ENCODE peak calls at places on chromosomes 2 and 18, in five cellular contexts. L is foreskin fibroblast, K is PC-3, D is hepatocyte, C is lower lobe of right lung. P is an unnamed sample.

GRCh38 chr2:37753758-37754157 is 82.3 kb upstream of the CDC42EP3 start:
- DNase-seq in L (no peak), K (no peak), D (no peak), C (no peak), P (no peak)

GRCh38 chr2:237864940-237865622 is 5.7 kb downstream of the RAMP1 start:
- DNase-seq in L (no peak), K (peak), D (peak), C (no peak), P (peak)

GRCh38 chr18:12836551-12836950 is 47.5 kb downstream of the PTPN2 start:
- DNase-seq in L (no peak), K (no peak), D (no peak), C (no peak), P (no peak)

GRCh38 chr18:62331581-62332436 is 6.7 kb downstream of the TNFRSF11A start:
- DNase-seq in L (no peak), K (peak), D (no peak), C (no peak), P (no peak)

GRCh38 chr2:82690757-82691411 is 1768.2 kb downstream of the SUCLG1 start:
- DNase-seq in L (no peak), K (no peak), D (no peak), C (no peak), P (no peak)

GRCh38 chr2:30252723-30253688 is 21.7 kb downstream of the LBH start:
- DNase-seq in L (peak), K (peak), D (peak), C (no peak), P (no peak)

GRCh38 chr2:8162602-8163001 is 519.3 kb upstream of the ID2 start:
- DNase-seq in L (no peak), K (no peak), D (no peak), C (no peak), P (no peak)

GRCh38 chr2:237520290-237520689 is 33.2 kb downstream of the MLPH start:
- DNase-seq in L (no peak), K (no peak), D (peak), C (no peak), P (no peak)

GRCh38 chr18:54215069-54215468 is 9.4 kb downstream of the MBD2 start:
- DNase-seq in L (no peak), K (no peak), D (no peak), C (no peak), P (no peak)

GRCh38 chr2:114709936-114710850 is 267.8 kb downstream of the DPP10 start:
- DNase-seq in L (no peak), K (no peak), D (no peak), C (no peak), P (peak)

GRCh38 chr2:8312861-8313768 is 368.7 kb upstream of the ID2 start:
- DNase-seq in L (no peak), K (peak), D (peak), C (no peak), P (no peak)

GRCh38 chr2:28338046-28338753 is 54.5 kb upstream of the FOSL2 start:
- DNase-seq in L (peak), K (no peak), D (peak), C (no peak), P (no peak)

GRCh38 chr2:10835052-10835970 is 22.7 kb upstream of the PDIA6 start:
- DNase-seq in L (no peak), K (peak), D (peak), C (peak), P (peak)

GRCh38 chr2:221501883-221502269 is 70.2 kb downstream of the EPHA4 start:
- DNase-seq in L (no peak), K (no peak), D (no peak), C (no peak), P (no peak)

GRCh38 chr2:221501210-221501882 is 70.8 kb downstream of the EPHA4 start:
- DNase-seq in L (peak), K (no peak), D (no peak), C (no peak), P (no peak)

GRCh38 chr2:221503965-221504364 is 68.1 kb downstream of the EPHA4 start:
- DNase-seq in L (no peak), K (no peak), D (no peak), C (no peak), P (no peak)

GRCh38 chr2:221500501-221501209 is 71.4 kb downstream of the EPHA4 start:
- DNase-seq in L (no peak), K (no peak), D (no peak), C (no peak), P (no peak)

GRCh38 chr2:221502270-221502973 is 69.7 kb downstream of the EPHA4 start:
- DNase-seq in L (peak), K (peak), D (no peak), C (no peak), P (no peak)
- H3K4me3 ChIP-seq in L (no peak), K (no peak), D (no peak), C (no peak), P (no peak)

GRCh38 chr2:111244864-111245263 is 124.2 kb downstream of the BCL2L11 start:
- DNase-seq in L (no peak), K (no peak), D (no peak), C (no peak), P (no peak)
- H3K4me3 ChIP-seq in L (no peak), K (no peak), D (no peak), C (no peak), P (no peak)

GRCh38 chr2:215019085-215019484 is 119.3 kb downstream of the ABCA12 start:
- DNase-seq in L (no peak), K (no peak), D (no peak), C (no peak), P (no peak)

GRCh38 chr2:215020283-215020682 is 118.1 kb downstream of the ABCA12 start:
- DNase-seq in L (no peak), K (no peak), D (no peak), C (no peak), P (no peak)

GRCh38 chr2:215022418-215022817 is 116.0 kb downstream of the ABCA12 start:
- DNase-seq in L (no peak), K (peak), D (no peak), C (no peak), P (no peak)

GRCh38 chr2:215015421-215015820 is 123.0 kb downstream of the ABCA12 start:
- DNase-seq in L (no peak), K (peak), D (no peak), C (no peak), P (no peak)

DNA sequence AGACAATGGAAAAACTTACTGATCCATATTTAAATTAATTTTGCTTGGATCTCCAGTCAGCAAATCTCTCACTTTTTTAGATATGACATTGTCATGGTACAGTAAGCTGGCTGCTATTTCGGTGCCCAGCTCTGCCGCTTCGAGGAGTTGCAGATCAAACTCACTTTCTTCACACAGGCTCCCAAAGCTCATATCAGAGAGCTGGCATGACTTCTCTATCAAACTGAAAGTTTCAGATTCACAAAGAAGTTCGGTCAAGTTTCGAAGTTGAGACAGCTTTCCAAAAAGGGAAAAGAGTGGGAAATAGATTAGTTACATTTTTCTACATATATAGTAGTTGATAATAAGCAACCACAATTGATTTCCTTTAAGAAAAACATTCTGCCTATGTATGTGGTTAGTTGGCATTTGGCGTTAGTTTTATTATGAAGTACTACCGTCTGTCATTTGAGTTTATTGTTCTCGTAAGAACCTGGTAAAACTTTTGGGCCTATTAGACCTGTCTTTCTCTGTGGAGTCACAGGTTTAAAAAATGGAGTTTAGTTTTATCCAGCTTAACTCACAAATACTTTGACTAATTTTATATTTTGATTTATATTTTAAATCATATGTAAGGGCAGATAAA is 118.8 kb downstream of the ABCA12 start:
- DNase-seq in L (no peak), K (no peak), D (no peak), C (no peak), P (no peak)
- H3K4me3 ChIP-seq in L (no peak), K (no peak), D (no peak), C (no peak), P (no peak)

GRCh38 chr2:100881629-100882028 is 61.7 kb downstream of the NPAS2 start:
- DNase-seq in L (no peak), K (no peak), D (no peak), C (no peak), P (no peak)

GRCh38 chr2:100878000-100878786 is 58.3 kb downstream of the NPAS2 start:
- DNase-seq in L (no peak), K (no peak), D (no peak), C (no peak), P (no peak)

GRCh38 chr2:100877555-100877954 is 57.6 kb downstream of the NPAS2 start:
- DNase-seq in L (peak), K (no peak), D (no peak), C (no peak), P (no peak)

GRCh38 chr2:100880730-100881129 is 60.8 kb downstream of the NPAS2 start:
- DNase-seq in L (no peak), K (no peak), D (no peak), C (no peak), P (no peak)

GRCh38 chr2:100879296-100879695 is 59.4 kb downstream of the NPAS2 start:
- DNase-seq in L (no peak), K (no peak), D (no peak), C (no peak), P (no peak)
- H3K4me3 ChIP-seq in L (no peak), K (no peak), D (no peak), C (no peak), P (no peak)

GRCh38 chr2:189210250-189211075 is 30.9 kb upstream of the COL5A2 start:
- DNase-seq in L (peak), K (peak), D (peak), C (no peak), P (no peak)
- H3K4me3 ChIP-seq in L (peak), K (peak), D (no peak), C (no peak), P (no peak)

GRCh38 chr2:96099861-96100798 is 16.2 kb downstream of the ADRA2B start:
- DNase-seq in L (no peak), K (no peak), D (no peak), C (peak), P (peak)
- H3K4me3 ChIP-seq in L (no peak), K (no peak), D (no peak), C (no peak), P (no peak)

GRCh38 chr2:54396798-54397197 is 59.3 kb upstream of the SPTBN1 start:
- DNase-seq in L (no peak), K (no peak), D (no peak), C (no peak), P (no peak)
- H3K4me3 ChIP-seq in L (no peak), K (no peak), D (no peak), C (no peak), P (no peak)

GRCh38 chr2:70473101-70473722 is 80.4 kb downstream of the TGFA start:
- DNase-seq in L (no peak), K (no peak), D (no peak), C (no peak), P (no peak)

GRCh38 chr2:70472256-70472905 is 81.2 kb downstream of the TGFA start:
- DNase-seq in L (no peak), K (no peak), D (no peak), C (peak), P (no peak)

GRCh38 chr2:70469435-70469834 is 84.2 kb downstream of the TGFA start:
- DNase-seq in L (no peak), K (no peak), D (no peak), C (no peak), P (no peak)

GRCh38 chr2:70469961-70470360 is 83.7 kb downstream of the TGFA start:
- DNase-seq in L (no peak), K (no peak), D (no peak), C (no peak), P (no peak)

GRCh38 chr2:70471129-70471528 is 82.5 kb downstream of the TGFA start:
- DNase-seq in L (no peak), K (peak), D (no peak), C (no peak), P (no peak)
- H3K4me3 ChIP-seq in L (no peak), K (no peak), D (no peak), C (no peak), P (no peak)

GRCh38 chr2:128306081-128306930 is 12.4 kb downstream of the HS6ST1 start:
- DNase-seq in L (peak), K (peak), D (peak), C (peak), P (peak)

GRCh38 chr2:128305555-128306080 is 13.1 kb downstream of the HS6ST1 start:
- DNase-seq in L (no peak), K (peak), D (no peak), C (peak), P (no peak)

GRCh38 chr2:128303911-128304310 is 14.8 kb downstream of the HS6ST1 start:
- DNase-seq in L (no peak), K (no peak), D (no peak), C (no peak), P (no peak)

GRCh38 chr2:128304330-128304714 is 14.3 kb downstream of the HS6ST1 start:
- DNase-seq in L (no peak), K (no peak), D (no peak), C (no peak), P (no peak)

GRCh38 chr2:128304715-128305554 is 13.7 kb downstream of the HS6ST1 start:
- DNase-seq in L (peak), K (peak), D (peak), C (peak), P (peak)
- H3K4me3 ChIP-seq in L (no peak), K (peak), D (no peak), C (no peak), P (no peak)

GRCh38 chr2:159710601-159711180 is 1.6 kb upstream of the MARCHF7 start:
- DNase-seq in L (no peak), K (peak), D (no peak), C (no peak), P (no peak)

GRCh38 chr2:159711562-159712193 is 628 bp upstream of the MARCHF7 start:
- DNase-seq in L (no peak), K (no peak), D (no peak), C (no peak), P (no peak)

GRCh38 chr2:159703491-159703890 is 8.8 kb upstream of the MARCHF7 start:
- DNase-seq in L (no peak), K (no peak), D (no peak), C (no peak), P (no peak)

GRCh38 chr2:159708066-159708760 is 4.1 kb upstream of the MARCHF7 start:
- DNase-seq in L (no peak), K (no peak), D (no peak), C (no peak), P (no peak)

DNA sequence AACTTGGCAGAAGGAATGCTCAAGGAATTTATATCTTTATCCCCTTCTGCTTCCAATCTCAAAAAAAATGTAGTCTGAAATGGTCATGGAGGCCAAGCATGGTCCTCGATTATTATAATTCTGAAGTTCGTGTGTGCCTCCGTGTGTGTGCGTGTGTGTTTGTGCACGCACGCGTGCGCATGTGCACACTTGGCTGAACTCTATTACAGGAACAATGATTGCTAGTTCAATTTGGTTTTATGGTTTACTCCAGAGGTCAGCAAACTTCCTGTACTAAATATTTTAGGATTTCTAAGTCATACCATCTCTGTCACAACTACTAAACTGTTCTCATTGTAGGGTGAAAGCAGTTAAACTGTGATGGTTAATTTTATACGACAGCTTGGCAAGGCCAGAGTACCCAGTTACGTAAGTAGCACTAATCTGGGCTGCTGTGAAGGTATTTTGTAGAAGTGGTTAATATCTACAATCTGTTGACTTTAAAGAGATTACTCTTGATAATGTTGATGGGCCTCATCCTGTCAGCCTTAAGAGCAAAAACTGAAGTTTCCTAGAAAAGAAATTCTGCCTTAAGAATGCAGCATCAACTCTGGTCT is 5.8 kb upstream of the MARCHF7 start:
- DNase-seq in L (peak), K (no peak), D (no peak), C (no peak), P (no peak)
- H3K4me3 ChIP-seq in L (no peak), K (no peak), D (no peak), C (no peak), P (no peak)